ENCODE peak calls at places on chromosome 3, in six cellular contexts. A is mesothelial cell of epicardium, R is HL-60, I is cardiac fibroblast, X is upper lobe of right lung, L is anterior cingulate cortex. C is an unnamed sample.

GRCh38 chr3:184145120-184145524 is 10.0 kb downstream of the EIF2B5 start:
- DNase-seq in A (no peak), R (no peak), I (peak), X (peak), L (peak), C (no peak)

GRCh38 chr3:195258449-195259145 is 12.4 kb downstream of the XXYLT1 start:
- DNase-seq in A (peak), R (no peak), I (peak), X (peak), L (no peak), C (no peak)

GRCh38 chr3:28853830-28854229 is 427.0 kb upstream of the RBMS3 start:
- DNase-seq in A (no peak), R (no peak), I (peak), X (no peak), L (no peak), C (no peak)

GRCh38 chr3:111103807-111104206 is 32.2 kb downstream of the NECTIN3 start:
- DNase-seq in A (no peak), R (no peak), I (peak), X (no peak), L (no peak), C (no peak)

GRCh38 chr3:52245322-52246263 is at the start of gene PPM1M:
- DNase-seq in A (peak), R (no peak), I (peak), X (peak), L (no peak), C (no peak)

GRCh38 chr3:61686228-61686648 is 124.9 kb downstream of the PTPRG start:
- DNase-seq in A (no peak), R (no peak), I (no peak), X (no peak), L (no peak), C (no peak)

GRCh38 chr3:131329774-131330173 is 51.8 kb upstream of the NUDT16 start:
- DNase-seq in A (no peak), R (no peak), I (no peak), X (no peak), L (no peak), C (no peak)

GRCh38 chr3:59388555-59389280 is 338.9 kb upstream of the CFAP20DC start:
- DNase-seq in A (no peak), R (no peak), I (no peak), X (no peak), L (no peak), C (no peak)

GRCh38 chr3:113536627-113537101 is 4.3 kb downstream of the SIDT1 start:
- DNase-seq in A (no peak), R (no peak), I (peak), X (no peak), L (no peak), C (no peak)

GRCh38 chr3:150106752-150107428 is 136.2 kb upstream of the PFN2 start:
- DNase-seq in A (no peak), R (no peak), I (peak), X (no peak), L (no peak), C (no peak)

GRCh38 chr3:126782554-126782953 is 78.5 kb downstream of the CHCHD6 start:
- DNase-seq in A (no peak), R (no peak), I (peak), X (no peak), L (no peak), C (no peak)

GRCh38 chr3:62622553-62623174 is 249.3 kb upstream of the FEZF2 start:
- DNase-seq in A (no peak), R (no peak), I (peak), X (no peak), L (no peak), C (no peak)

GRCh38 chr3:178486903-178487302 is 49.3 kb upstream of the KCNMB2 start:
- DNase-seq in A (no peak), R (no peak), I (no peak), X (no peak), L (no peak), C (no peak)

GRCh38 chr3:57726395-57726794 is 29.7 kb upstream of the SLMAP start:
- DNase-seq in A (no peak), R (no peak), I (no peak), X (no peak), L (no peak), C (no peak)

GRCh38 chr3:120437559-120437958 is 13.2 kb downstream of the FSTL1 start:
- DNase-seq in A (no peak), R (no peak), I (no peak), X (no peak), L (no peak), C (no peak)

GRCh38 chr3:195892355-195893120 is 15.8 kb downstream of the TNK2 start:
- DNase-seq in A (no peak), R (no peak), I (peak), X (no peak), L (peak), C (no peak)

GRCh38 chr3:47082519-47082918 is 81.4 kb downstream of the SETD2 start:
- DNase-seq in A (no peak), R (peak), I (peak), X (no peak), L (no peak), C (peak)

GRCh38 chr3:83317605-83318004 is 1556.2 kb upstream of the GBE1 start:
- DNase-seq in A (no peak), R (no peak), I (no peak), X (no peak), L (no peak), C (no peak)

GRCh38 chr3:113436794-113437193 is 4.5 kb downstream of the CFAP44 start:
- DNase-seq in A (no peak), R (no peak), I (peak), X (no peak), L (no peak), C (no peak)